ENCODE peak calls at places on chromosomes 16 and 17, in six cellular contexts. W is Peyer's patch, J is suprapubic skin, A is gastrocnemius medialis, X is right lobe of liver, P is esophagus squamous epithelium. H is an unnamed sample. For H3K36me3, the result is how much of the 10 kb centered on the place peaks cover.

GRCh38 chr17:7580631-7581554 is 1.5 kb downstream of the CD68 start:
- DNase-seq in W (no peak), J (no peak), X (no peak), P (no peak), A (no peak), H (no peak)

GRCh38 chr17:83191388-83192160 is 112.2 kb downstream of the METRNL start:
- DNase-seq in P (no peak), X (peak), J (peak), W (peak), A (peak), H (peak)

GRCh38 chr16:47317465-47318240 is 143.2 kb downstream of the ITFG1 start:
- DNase-seq in W (no peak), J (no peak), P (no peak), X (no peak), A (no peak), H (no peak)

GRCh38 chr17:8068736-8069586 is 18.6 kb downstream of the ALOX12B start:
- DNase-seq in J (no peak), P (no peak), X (no peak), W (no peak), A (peak), H (no peak)

GRCh38 chr16:1706386-1707192 is 594 bp downstream of the MAPK8IP3 start:
- DNase-seq in P (no peak), A (peak), W (no peak), X (peak), J (peak), H (no peak)

GRCh38 chr17:45429338-45430005 is 3.2 kb downstream of the ARHGAP27 start:
- DNase-seq in W (no peak), X (no peak), J (peak), A (no peak), P (no peak), H (peak)

GRCh38 chr16:25828510-25828909 is 136.8 kb downstream of the HS3ST4 start:
- DNase-seq in A (no peak), J (no peak), P (no peak), X (no peak), W (no peak), H (no peak)

GRCh38 chr16:85943702-85944101 is 44.7 kb downstream of the IRF8 start:
- DNase-seq in W (no peak), P (no peak), A (no peak), J (no peak), X (no peak), H (no peak)

GRCh38 chr16:20905576-20905975 is 5.0 kb downstream of the LYRM1 start:
- DNase-seq in X (no peak), W (no peak), P (no peak), A (no peak), J (no peak), H (no peak)

GRCh38 chr17:2482218-2482617 is 29.5 kb downstream of the METTL16 start:
- DNase-seq in P (no peak), W (no peak), A (no peak), X (no peak), J (no peak), H (no peak)

GRCh38 chr17:73182616-73183310 is 10.1 kb upstream of the COG1 start:
- DNase-seq in A (no peak), P (no peak), J (no peak), X (no peak), W (no peak), H (no peak)

GRCh38 chr17:80485846-80486245 is 9.4 kb upstream of the NPTX1 start:
- DNase-seq in J (no peak), W (no peak), X (no peak), A (no peak), P (no peak), H (no peak)

GRCh38 chr17:44220211-44221071 is 966 bp upstream of the UBTF start:
- DNase-seq in A (no peak), J (peak), W (peak), X (peak), P (no peak), H (no peak)

GRCh38 chr17:43530303-43531081 is 15.6 kb downstream of the ETV4 start:
- DNase-seq in P (no peak), A (peak), J (peak), W (no peak), X (peak), H (peak)

GRCh38 chr17:58172369-58173071 is 5.7 kb downstream of the OR4D2 start:
- DNase-seq in A (no peak), J (no peak), P (no peak), W (no peak), X (no peak), H (no peak)

GRCh38 chr16:67025151-67025550 is 3.8 kb upstream of the CBFB start:
- DNase-seq in A (no peak), W (no peak), P (no peak), X (peak), J (no peak), H (no peak)

GRCh38 chr16:53129281-53130192 is 74.7 kb downstream of the CHD9 start:
- DNase-seq in A (no peak), J (no peak), W (no peak), X (no peak), P (no peak), H (no peak)

GRCh38 chr16:12096162-12096781 is 119.7 kb downstream of the SNX29 start:
- DNase-seq in J (peak), A (no peak), P (no peak), W (no peak), X (peak), H (no peak)
- TF ChIP-seq POLR2A in J (no peak), A (no peak), P (no peak), W (no peak), X (no peak), H (no peak)

GRCh38 chr17:74785981-74786360 is 9.8 kb upstream of the NAT9 start:
- DNase-seq in W (no peak), A (no peak), X (no peak), P (no peak), J (no peak), H (no peak)
- H3K36me3 ChIP-seq in W (under half), A (under half), X (under half), P (under half), J (under half), H (under half)

GRCh38 chr16:29014561-29015029 is 29.7 kb downstream of the LAT start:
- DNase-seq in J (no peak), X (no peak), W (no peak), A (no peak), P (no peak), H (no peak)
- H3K27ac ChIP-seq in J (no peak), X (no peak), W (peak), A (no peak), P (no peak), H (peak)

GRCh38 chr16:19245326-19245925 is 40.1 kb upstream of the CLEC19A start:
- DNase-seq in J (no peak), P (no peak), A (no peak), W (no peak), X (no peak), H (no peak)

GRCh38 chr16:19242186-19242585 is 43.3 kb upstream of the CLEC19A start:
- DNase-seq in J (no peak), X (no peak), A (no peak), W (no peak), P (no peak), H (no peak)

GRCh38 chr16:19241512-19241911 is 44.0 kb upstream of the CLEC19A start:
- DNase-seq in W (no peak), X (no peak), J (no peak), P (no peak), A (no peak), H (no peak)

GRCh38 chr16:19240494-19240893 is 45.0 kb upstream of the CLEC19A start:
- DNase-seq in J (no peak), A (no peak), P (no peak), X (no peak), W (no peak), H (peak)

GRCh38 chr16:19242987-19243386 is 42.5 kb upstream of the CLEC19A start:
- DNase-seq in X (no peak), W (no peak), P (no peak), J (no peak), A (no peak), H (no peak)
- TF ChIP-seq POLR2A in X (no peak), W (no peak), P (no peak), J (no peak), A (no peak), H (no peak)

DNA sequence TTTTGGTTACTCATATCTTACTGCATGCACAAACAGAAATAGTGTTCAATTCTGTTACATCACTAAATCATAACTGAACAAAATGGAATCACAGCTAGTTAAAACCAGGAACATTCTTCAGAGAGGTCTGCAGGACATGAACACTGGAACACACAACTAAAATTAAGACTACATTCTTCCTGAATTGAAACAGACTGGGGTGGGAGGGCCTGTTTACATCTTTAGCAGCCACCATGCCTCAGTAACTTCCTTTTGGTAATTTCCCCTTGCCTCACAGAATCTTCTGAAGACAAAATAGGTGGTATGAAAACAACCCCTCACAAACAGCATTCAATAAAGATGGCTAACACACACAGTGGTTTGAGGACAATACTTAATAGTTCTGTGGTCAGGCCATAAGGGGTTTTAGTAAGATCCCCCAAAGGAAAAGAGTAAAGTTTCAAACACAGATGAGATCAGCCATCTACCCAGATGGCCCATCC is 6.5 kb downstream of the MARF1 start:
- DNase-seq in W (peak), X (no peak), J (no peak), A (no peak), P (no peak), H (no peak)
- H3K36me3 ChIP-seq in W (under half), X (under half), J (half or more), A (under half), P (under half), H (half or more)

GRCh38 chr17:13415877-13416416 is 185.8 kb downstream of the HS3ST3A1 start:
- DNase-seq in P (no peak), J (no peak), X (peak), W (peak), A (no peak), H (no peak)
- H3K27ac ChIP-seq in P (no peak), J (no peak), X (peak), W (no peak), A (no peak), H (no peak)

GRCh38 chr16:379183-379960 is 2.4 kb downstream of the PGAP6 start:
- DNase-seq in J (no peak), X (peak), P (no peak), A (no peak), W (no peak), H (peak)

GRCh38 chr16:380837-381787 is 666 bp downstream of the PGAP6 start:
- DNase-seq in P (no peak), W (no peak), J (peak), X (no peak), A (no peak), H (no peak)

GRCh38 chr16:383326-384020 is 1.7 kb upstream of the PGAP6 start:
- DNase-seq in X (peak), A (no peak), P (no peak), W (peak), J (peak), H (no peak)

GRCh38 chr16:379961-380836 is 1.6 kb downstream of the PGAP6 start:
- DNase-seq in A (no peak), W (no peak), J (peak), X (no peak), P (no peak), H (no peak)

GRCh38 chr16:381788-382717 is at the start of gene PGAP6:
- DNase-seq in J (peak), X (peak), P (no peak), W (peak), A (peak), H (peak)
- TF ChIP-seq POLR2A in J (no peak), X (no peak), P (no peak), W (no peak), A (peak), H (peak)

GRCh38 chr16:56382459-56382858 is 42.9 kb downstream of the AMFR start:
- DNase-seq in J (no peak), W (no peak), A (no peak), P (no peak), X (peak), H (no peak)
- H3K36me3 ChIP-seq in J (half or more), W (under half), A (under half), P (under half), X (under half), H (half or more)

DNA sequence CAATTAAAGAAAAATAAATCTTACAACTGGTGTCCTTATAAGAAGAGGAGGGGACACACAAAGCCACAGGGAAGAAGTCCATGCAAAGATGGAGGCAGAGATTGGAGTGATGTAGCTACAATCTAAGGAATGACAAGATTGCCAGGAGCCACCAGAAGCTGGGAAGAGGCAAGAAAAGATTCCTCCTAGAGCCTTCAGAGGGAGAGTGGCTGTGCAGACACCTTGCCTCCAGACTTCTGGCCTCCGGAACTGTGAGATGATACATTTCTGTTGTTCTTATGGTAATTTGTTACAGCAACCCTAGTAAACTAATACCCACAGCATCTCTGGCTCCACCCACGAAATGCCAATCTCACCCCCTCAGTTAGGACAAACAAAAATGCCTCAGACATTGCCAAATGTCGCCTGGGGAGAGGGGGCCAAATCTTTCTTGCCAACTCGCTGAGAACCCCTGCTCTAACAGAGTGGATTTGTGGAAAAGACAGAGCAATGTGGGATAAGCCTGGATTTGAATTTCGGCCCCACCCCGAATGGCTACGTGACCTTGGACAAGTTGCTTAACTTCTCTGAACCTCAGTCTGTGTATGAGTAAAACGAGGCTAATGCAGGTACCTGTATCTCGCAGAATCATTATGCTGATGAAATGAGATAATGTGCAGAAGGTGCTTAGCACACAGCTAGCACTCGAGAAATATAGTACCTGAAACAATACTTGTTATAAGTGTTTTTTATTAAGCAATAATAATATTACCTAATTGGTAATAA is 37.1 kb upstream of the CSNK2A2 start:
- DNase-seq in X (no peak), P (no peak), A (no peak), J (no peak), W (no peak), H (no peak)
- H3K27ac ChIP-seq in X (no peak), P (no peak), A (no peak), J (no peak), W (no peak), H (no peak)

GRCh38 chr17:76272541-76273434 is 7.6 kb downstream of the UBALD2 start:
- DNase-seq in W (peak), P (no peak), A (no peak), J (no peak), X (peak), H (no peak)
- TF ChIP-seq POLR2A in W (no peak), P (no peak), A (no peak), J (no peak), X (no peak), H (no peak)

H was measured in upper lobe of left lung.